ENCODE peak calls at places on chromosomes 1 and 21, in eight cellular contexts. One of them, this sample, is unnamed.

GRCh38 chr1:6352138-6352563 is 41.4 kb downstream of the ACOT7 start:
- DNase-seq in upper lobe of left lung: no peak
- DNase-seq in AG09309: no peak
- DNase-seq in activated CD8-positive, alpha-beta T cell treated with anti-CD3 and anti-CD28 coated beads for 36 hours: no peak
- DNase-seq in tibial artery: no peak
- DNase-seq in uterus: no peak
- DNase-seq in fibroblast of lung: no peak
- DNase-seq in left ventricle myocardium inferior: no peak
- DNase-seq in this sample: no peak

GRCh38 chr1:116765962-116766361 is 11.7 kb downstream of the CD2 start:
- DNase-seq in upper lobe of left lung: peak; percentile 5
- DNase-seq in left ventricle myocardium inferior: no peak
- DNase-seq in tibial artery: no peak
- DNase-seq in fibroblast of lung: no peak
- DNase-seq in uterus: no peak
- DNase-seq in activated CD8-positive, alpha-beta T cell treated with anti-CD3 and anti-CD28 coated beads for 36 hours: no peak
- DNase-seq in AG09309: peak; percentile 14
- DNase-seq in this sample: no peak

GRCh38 chr1:109726728-109727127 is 14.1 kb downstream of the GSTM3 start:
- DNase-seq in fibroblast of lung: no peak
- DNase-seq in uterus: no peak
- DNase-seq in activated CD8-positive, alpha-beta T cell treated with anti-CD3 and anti-CD28 coated beads for 36 hours: no peak
- DNase-seq in tibial artery: no peak
- DNase-seq in AG09309: no peak
- DNase-seq in upper lobe of left lung: no peak
- DNase-seq in left ventricle myocardium inferior: no peak
- DNase-seq in this sample: no peak

GRCh38 chr1:114229368-114229767 is 75.7 kb upstream of the SYT6 start:
- DNase-seq in uterus: no peak
- DNase-seq in fibroblast of lung: no peak
- DNase-seq in upper lobe of left lung: no peak
- DNase-seq in left ventricle myocardium inferior: no peak
- DNase-seq in tibial artery: no peak
- DNase-seq in AG09309: no peak
- DNase-seq in activated CD8-positive, alpha-beta T cell treated with anti-CD3 and anti-CD28 coated beads for 36 hours: no peak
- DNase-seq in this sample: no peak

GRCh38 chr21:42315296-42315891 is at the start of gene TFF3:
- DNase-seq in left ventricle myocardium inferior: no peak
- DNase-seq in upper lobe of left lung: peak; percentile 54
- DNase-seq in AG09309: no peak
- DNase-seq in uterus: no peak
- DNase-seq in tibial artery: no peak
- DNase-seq in fibroblast of lung: no peak
- DNase-seq in activated CD8-positive, alpha-beta T cell treated with anti-CD3 and anti-CD28 coated beads for 36 hours: no peak
- DNase-seq in this sample: no peak

GRCh38 chr21:44996983-44997936 is 57.4 kb downstream of the SLX9 start:
- DNase-seq in tibial artery: no peak
- DNase-seq in left ventricle myocardium inferior: no peak
- DNase-seq in fibroblast of lung: no peak
- DNase-seq in AG09309: no peak
- DNase-seq in uterus: no peak
- DNase-seq in upper lobe of left lung: peak; percentile 81
- DNase-seq in activated CD8-positive, alpha-beta T cell treated with anti-CD3 and anti-CD28 coated beads for 36 hours: no peak
- DNase-seq in this sample: no peak

GRCh38 chr1:45929257-45929687 is 125.9 kb downstream of the MAST2 start:
- DNase-seq in left ventricle myocardium inferior: no peak
- DNase-seq in upper lobe of left lung: no peak
- DNase-seq in AG09309: no peak
- DNase-seq in uterus: no peak
- DNase-seq in fibroblast of lung: peak; percentile 44
- DNase-seq in activated CD8-positive, alpha-beta T cell treated with anti-CD3 and anti-CD28 coated beads for 36 hours: no peak
- DNase-seq in tibial artery: no peak
- DNase-seq in this sample: no peak

GRCh38 chr1:51421961-51422360 is 91.6 kb upstream of the TTC39A start:
- DNase-seq in tibial artery: no peak
- DNase-seq in uterus: no peak
- DNase-seq in AG09309: no peak
- DNase-seq in activated CD8-positive, alpha-beta T cell treated with anti-CD3 and anti-CD28 coated beads for 36 hours: no peak
- DNase-seq in upper lobe of left lung: no peak
- DNase-seq in fibroblast of lung: peak; percentile 86
- DNase-seq in left ventricle myocardium inferior: no peak
- DNase-seq in this sample: no peak

GRCh38 chr1:198932351-198932991 is 293.6 kb downstream of the PTPRC start:
- DNase-seq in uterus: no peak
- DNase-seq in fibroblast of lung: peak; percentile 61
- DNase-seq in upper lobe of left lung: no peak
- DNase-seq in tibial artery: no peak
- DNase-seq in left ventricle myocardium inferior: no peak
- DNase-seq in AG09309: no peak
- DNase-seq in activated CD8-positive, alpha-beta T cell treated with anti-CD3 and anti-CD28 coated beads for 36 hours: peak; percentile 54
- DNase-seq in this sample: no peak

GRCh38 chr1:67832737-67833594 is at the start of gene GNG12:
- DNase-seq in left ventricle myocardium inferior: peak; percentile 75
- DNase-seq in activated CD8-positive, alpha-beta T cell treated with anti-CD3 and anti-CD28 coated beads for 36 hours: peak; percentile 31
- DNase-seq in AG09309: peak; percentile 14
- DNase-seq in uterus: peak; percentile 78
- DNase-seq in fibroblast of lung: peak; percentile 77
- DNase-seq in upper lobe of left lung: peak; percentile 94
- DNase-seq in tibial artery: peak; percentile 78
- DNase-seq in this sample: no peak

GRCh38 chr1:73813726-73814125 is 384.2 kb downstream of the LRRIQ3 start:
- DNase-seq in activated CD8-positive, alpha-beta T cell treated with anti-CD3 and anti-CD28 coated beads for 36 hours: no peak
- DNase-seq in AG09309: no peak
- DNase-seq in left ventricle myocardium inferior: no peak
- DNase-seq in upper lobe of left lung: no peak
- DNase-seq in tibial artery: no peak
- DNase-seq in uterus: no peak
- DNase-seq in fibroblast of lung: no peak
- DNase-seq in this sample: no peak

GRCh38 chr1:9827558-9828185 is 3.9 kb upstream of the CLSTN1 start:
- DNase-seq in activated CD8-positive, alpha-beta T cell treated with anti-CD3 and anti-CD28 coated beads for 36 hours: peak; percentile 41
- DNase-seq in tibial artery: no peak
- DNase-seq in upper lobe of left lung: no peak
- DNase-seq in left ventricle myocardium inferior: no peak
- DNase-seq in uterus: no peak
- DNase-seq in AG09309: no peak
- DNase-seq in fibroblast of lung: peak; percentile 56
- DNase-seq in this sample: no peak

GRCh38 chr1:111302374-111302773 is 11.7 kb downstream of the CHIA start:
- DNase-seq in left ventricle myocardium inferior: no peak
- DNase-seq in fibroblast of lung: no peak
- DNase-seq in tibial artery: no peak
- DNase-seq in uterus: no peak
- DNase-seq in upper lobe of left lung: no peak
- DNase-seq in AG09309: no peak
- DNase-seq in activated CD8-positive, alpha-beta T cell treated with anti-CD3 and anti-CD28 coated beads for 36 hours: no peak
- DNase-seq in this sample: no peak

GRCh38 chr21:19343711-19344110 is 940.1 kb upstream of the TMPRSS15 start:
- DNase-seq in upper lobe of left lung: no peak
- DNase-seq in activated CD8-positive, alpha-beta T cell treated with anti-CD3 and anti-CD28 coated beads for 36 hours: no peak
- DNase-seq in AG09309: no peak
- DNase-seq in fibroblast of lung: no peak
- DNase-seq in tibial artery: no peak
- DNase-seq in left ventricle myocardium inferior: no peak
- DNase-seq in uterus: no peak
- DNase-seq in this sample: no peak

GRCh38 chr1:193185206-193185605 is 1.2 kb downstream of the B3GALT2 start:
- DNase-seq in fibroblast of lung: no peak
- DNase-seq in AG09309: no peak
- DNase-seq in tibial artery: no peak
- DNase-seq in activated CD8-positive, alpha-beta T cell treated with anti-CD3 and anti-CD28 coated beads for 36 hours: no peak
- DNase-seq in uterus: no peak
- DNase-seq in upper lobe of left lung: no peak
- DNase-seq in left ventricle myocardium inferior: no peak
- DNase-seq in this sample: no peak
- TF ChIP-seq CTCF in fibroblast of lung: no peak
- TF ChIP-seq CTCF in AG09309: no peak
- TF ChIP-seq CTCF in tibial artery: no peak
- TF ChIP-seq CTCF in activated CD8-positive, alpha-beta T cell treated with anti-CD3 and anti-CD28 coated beads for 36 hours: no peak
- TF ChIP-seq CTCF in uterus: no peak
- TF ChIP-seq CTCF in upper lobe of left lung: no peak
- TF ChIP-seq CTCF in left ventricle myocardium inferior: no peak
- TF ChIP-seq CTCF in this sample: no peak

GRCh38 chr1:58013237-58013636 is 533.3 kb downstream of the OMA1 start:
- DNase-seq in left ventricle myocardium inferior: no peak
- DNase-seq in upper lobe of left lung: no peak
- DNase-seq in AG09309: no peak
- DNase-seq in activated CD8-positive, alpha-beta T cell treated with anti-CD3 and anti-CD28 coated beads for 36 hours: peak; percentile 2
- DNase-seq in fibroblast of lung: no peak
- DNase-seq in uterus: no peak
- DNase-seq in tibial artery: no peak
- DNase-seq in this sample: no peak
- TF ChIP-seq CTCF in left ventricle myocardium inferior: no peak
- TF ChIP-seq CTCF in upper lobe of left lung: no peak
- TF ChIP-seq CTCF in AG09309: no peak
- TF ChIP-seq CTCF in activated CD8-positive, alpha-beta T cell treated with anti-CD3 and anti-CD28 coated beads for 36 hours: no peak
- TF ChIP-seq CTCF in fibroblast of lung: no peak
- TF ChIP-seq CTCF in uterus: no peak
- TF ChIP-seq CTCF in tibial artery: no peak
- TF ChIP-seq CTCF in this sample: peak; percentile 28

DNA sequence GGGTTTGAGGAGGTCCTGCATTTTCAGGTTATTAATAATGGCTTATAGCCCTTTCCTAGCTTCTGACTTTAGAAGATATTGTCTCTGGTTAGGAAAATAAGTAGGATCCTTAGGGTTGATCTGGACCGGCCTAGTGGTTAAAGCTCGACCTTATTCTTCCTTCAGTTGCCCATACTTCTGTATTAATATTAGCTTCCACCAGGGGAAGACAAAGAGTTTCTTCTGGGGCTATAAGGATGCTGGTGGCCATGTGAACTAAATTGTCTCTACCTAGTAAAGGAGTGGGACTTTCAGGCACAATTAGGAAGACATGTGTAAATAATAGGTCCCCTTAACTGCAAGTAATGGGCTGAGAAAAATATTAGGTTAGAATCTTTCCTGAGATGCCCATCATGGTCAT is 20.6 kb upstream of the FCGR2A start:
- DNase-seq in left ventricle myocardium inferior: no peak
- DNase-seq in AG09309: no peak
- DNase-seq in uterus: no peak
- DNase-seq in tibial artery: no peak
- DNase-seq in activated CD8-positive, alpha-beta T cell treated with anti-CD3 and anti-CD28 coated beads for 36 hours: no peak
- DNase-seq in fibroblast of lung: no peak
- DNase-seq in upper lobe of left lung: no peak
- DNase-seq in this sample: no peak
- TF ChIP-seq CTCF in left ventricle myocardium inferior: no peak
- TF ChIP-seq CTCF in AG09309: peak; percentile 35
- TF ChIP-seq CTCF in uterus: no peak
- TF ChIP-seq CTCF in tibial artery: no peak
- TF ChIP-seq CTCF in activated CD8-positive, alpha-beta T cell treated with anti-CD3 and anti-CD28 coated beads for 36 hours: peak; percentile 30
- TF ChIP-seq CTCF in fibroblast of lung: peak; percentile 17
- TF ChIP-seq CTCF in upper lobe of left lung: peak; percentile 20
- TF ChIP-seq CTCF in this sample: peak; percentile 57

GRCh38 chr1:18534810-18535205 is 54.1 kb downstream of the KLHDC7A start:
- DNase-seq in left ventricle myocardium inferior: no peak
- DNase-seq in tibial artery: no peak
- DNase-seq in fibroblast of lung: no peak
- DNase-seq in AG09309: no peak
- DNase-seq in uterus: no peak
- DNase-seq in activated CD8-positive, alpha-beta T cell treated with anti-CD3 and anti-CD28 coated beads for 36 hours: no peak
- DNase-seq in upper lobe of left lung: no peak
- DNase-seq in this sample: no peak

GRCh38 chr1:18537386-18538306 is 56.9 kb downstream of the KLHDC7A start:
- DNase-seq in left ventricle myocardium inferior: no peak
- DNase-seq in activated CD8-positive, alpha-beta T cell treated with anti-CD3 and anti-CD28 coated beads for 36 hours: no peak
- DNase-seq in uterus: no peak
- DNase-seq in AG09309: no peak
- DNase-seq in tibial artery: no peak
- DNase-seq in upper lobe of left lung: peak; percentile 33
- DNase-seq in fibroblast of lung: no peak
- DNase-seq in this sample: no peak

GRCh38 chr1:18536943-18537342 is 56.2 kb downstream of the KLHDC7A start:
- DNase-seq in fibroblast of lung: no peak
- DNase-seq in activated CD8-positive, alpha-beta T cell treated with anti-CD3 and anti-CD28 coated beads for 36 hours: no peak
- DNase-seq in AG09309: no peak
- DNase-seq in tibial artery: no peak
- DNase-seq in upper lobe of left lung: no peak
- DNase-seq in left ventricle myocardium inferior: no peak
- DNase-seq in uterus: no peak
- DNase-seq in this sample: no peak

GRCh38 chr1:18536356-18536755 is 55.6 kb downstream of the KLHDC7A start:
- DNase-seq in left ventricle myocardium inferior: no peak
- DNase-seq in fibroblast of lung: no peak
- DNase-seq in AG09309: no peak
- DNase-seq in activated CD8-positive, alpha-beta T cell treated with anti-CD3 and anti-CD28 coated beads for 36 hours: no peak
- DNase-seq in uterus: no peak
- DNase-seq in upper lobe of left lung: no peak
- DNase-seq in tibial artery: no peak
- DNase-seq in this sample: no peak

GRCh38 chr1:18535391-18536210 is 54.9 kb downstream of the KLHDC7A start:
- DNase-seq in uterus: no peak
- DNase-seq in AG09309: no peak
- DNase-seq in activated CD8-positive, alpha-beta T cell treated with anti-CD3 and anti-CD28 coated beads for 36 hours: no peak
- DNase-seq in left ventricle myocardium inferior: no peak
- DNase-seq in tibial artery: no peak
- DNase-seq in fibroblast of lung: no peak
- DNase-seq in upper lobe of left lung: no peak
- DNase-seq in this sample: no peak
- TF ChIP-seq CTCF in uterus: no peak
- TF ChIP-seq CTCF in AG09309: no peak
- TF ChIP-seq CTCF in activated CD8-positive, alpha-beta T cell treated with anti-CD3 and anti-CD28 coated beads for 36 hours: no peak
- TF ChIP-seq CTCF in left ventricle myocardium inferior: no peak
- TF ChIP-seq CTCF in tibial artery: no peak
- TF ChIP-seq CTCF in fibroblast of lung: no peak
- TF ChIP-seq CTCF in upper lobe of left lung: no peak
- TF ChIP-seq CTCF in this sample: no peak

This sample was measured in GM12864.